ENCODE peak calls at places on chromosome X, in nine cellular contexts. M, F, H, A, D, E, I, S and X are unnamed samples.

GRCh38 chrX:151680805-151681204 is 14.5 kb upstream of the PRRG3 start:
- DNase-seq in I (peak), D (peak), H (peak), F (peak), S (peak), A (peak), M (peak), E (peak), X (peak)

GRCh38 chrX:26783512-26784225 is 567.7 kb downstream of the MAGEB5 start:
- DNase-seq in S (no peak), D (peak), I (peak), H (peak), M (peak), F (peak), E (peak), A (no peak), X (peak)

GRCh38 chrX:49221868-49222267 is 11.3 kb downstream of the CACNA1F start:
- DNase-seq in D (no peak), S (no peak), A (no peak), I (no peak), M (no peak), F (no peak), H (no peak), E (no peak), X (no peak)

GRCh38 chrX:132652871-132653270 is 164.0 kb upstream of the MBNL3 start:
- DNase-seq in S (no peak), F (no peak), E (no peak), M (no peak), D (no peak), I (no peak), H (no peak), A (no peak), X (no peak)

GRCh38 chrX:24643116-24643515 is 4.0 kb downstream of the PCYT1B start:
- DNase-seq in S (no peak), D (no peak), F (no peak), E (no peak), H (no peak), M (peak), A (peak), I (no peak), X (peak)

GRCh38 chrX:6163761-6164160 is 64.9 kb downstream of the NLGN4X start:
- DNase-seq in D (no peak), S (no peak), F (no peak), E (no peak), M (no peak), A (no peak), I (no peak), H (no peak), X (no peak)

GRCh38 chrX:8668797-8669196 is 63.1 kb downstream of the ANOS1 start:
- DNase-seq in M (no peak), F (no peak), A (no peak), S (no peak), H (no peak), I (no peak), D (peak), E (no peak), X (peak)

GRCh38 chrX:41808042-41808441 is 84.1 kb downstream of the GPR82 start:
- DNase-seq in A (no peak), F (no peak), D (no peak), H (no peak), M (no peak), I (no peak), S (no peak), E (no peak), X (no peak)

GRCh38 chrX:154040307-154040756 is 20.6 kb upstream of the IRAK1 start:
- DNase-seq in M (no peak), F (no peak), E (no peak), S (no peak), I (no peak), A (no peak), D (peak), H (no peak), X (peak)

GRCh38 chrX:154603438-154604430 is 15.3 kb downstream of the CTAG1B start:
- DNase-seq in E (no peak), F (peak), M (peak), H (no peak), A (no peak), I (no peak), D (peak), S (no peak), X (peak)

GRCh38 chrX:2360731-2361130 is 140.0 kb downstream of the DHRSX start:
- DNase-seq in M (peak), H (no peak), F (no peak), S (no peak), D (peak), A (peak), E (no peak), I (no peak), X (no peak)

GRCh38 chrX:24150051-24150790 is 692 bp downstream of the ZFX start:
- DNase-seq in A (peak), E (peak), I (peak), M (peak), F (peak), S (peak), D (peak), H (peak), X (peak)

GRCh38 chrX:97846718-97847237 is 963.1 kb downstream of the RPA4 start:
- DNase-seq in D (no peak), S (no peak), I (no peak), A (no peak), F (no peak), E (peak), H (no peak), M (no peak), X (no peak)

GRCh38 chrX:129641941-129642340 is 12.8 kb downstream of the APLN start:
- DNase-seq in E (no peak), A (no peak), S (no peak), M (no peak), F (no peak), I (no peak), H (no peak), D (no peak), X (no peak)

GRCh38 chrX:127888767-127889166 is 163.4 kb downstream of the ACTRT1 start:
- DNase-seq in A (no peak), F (no peak), E (no peak), D (no peak), H (no peak), S (no peak), M (no peak), I (no peak), X (no peak)

GRCh38 chrX:39729834-39730670 is 367.7 kb downstream of the BCOR start:
- DNase-seq in H (no peak), A (no peak), S (no peak), F (no peak), I (peak), M (no peak), E (peak), D (no peak), X (peak)

GRCh38 chrX:8755116-8755515 is 23.2 kb upstream of the ANOS1 start:
- DNase-seq in D (no peak), S (no peak), M (peak), I (peak), H (no peak), F (no peak), E (no peak), A (peak), X (peak)

GRCh38 chrX:40166582-40166981 is 68.8 kb upstream of the BCOR start:
- DNase-seq in F (no peak), S (no peak), H (no peak), I (no peak), D (no peak), M (no peak), A (no peak), E (peak), X (peak)

GRCh38 chrX:119218198-119218597 is 17.9 kb upstream of the PGRMC1 start:
- DNase-seq in A (peak), F (no peak), H (no peak), E (peak), I (no peak), D (peak), M (no peak), S (no peak), X (peak)

GRCh38 chrX:56564921-56565861 is 1.8 kb downstream of the UBQLN2 start:
- DNase-seq in E (peak), D (no peak), H (no peak), A (no peak), I (no peak), S (no peak), F (no peak), M (peak), X (no peak)

GRCh38 chrX:2719774-2720447 is 28.8 kb downstream of the CD99 start:
- DNase-seq in S (no peak), D (no peak), H (no peak), M (no peak), A (no peak), E (no peak), I (no peak), F (no peak), X (no peak)

GRCh38 chrX:24294619-24295018 is 19.2 kb downstream of the SUPT20HL2 start:
- DNase-seq in E (peak), M (peak), S (no peak), I (peak), D (peak), A (no peak), F (no peak), H (peak), X (peak)

GRCh38 chrX:39058724-39059123 is 257.5 kb downstream of the MID1IP1 start:
- DNase-seq in A (no peak), F (no peak), S (no peak), E (no peak), H (no peak), I (no peak), D (no peak), M (no peak), X (no peak)

GRCh38 chrX:72018277-72019112 is 107.8 kb downstream of the NHSL2 start:
- DNase-seq in E (peak), H (peak), A (peak), D (peak), S (no peak), I (peak), F (peak), M (peak), X (peak)

GRCh38 chrX:102985182-102985581 is 48.1 kb downstream of the RAB40AL start:
- DNase-seq in D (no peak), S (no peak), M (no peak), A (no peak), I (no peak), E (no peak), F (no peak), H (no peak), X (peak)

GRCh38 chrX:113195949-113196348 is 355.3 kb upstream of the AMOT start:
- DNase-seq in E (no peak), H (no peak), S (no peak), F (no peak), I (no peak), M (no peak), D (no peak), A (no peak), X (no peak)

GRCh38 chrX:150844016-150844415 is 54.5 kb downstream of the CD99L2 start:
- DNase-seq in E (no peak), D (no peak), F (no peak), M (peak), H (no peak), A (no peak), S (no peak), I (no peak), X (no peak)

GRCh38 chrX:38165023-38165422 is 55.6 kb downstream of the SRPX start:
- DNase-seq in I (no peak), A (no peak), S (no peak), M (no peak), H (no peak), F (no peak), E (no peak), D (no peak), X (no peak)

GRCh38 chrX:119455264-119455663 is 13.0 kb upstream of the SLC25A5 start:
- DNase-seq in I (no peak), H (no peak), A (no peak), S (no peak), D (no peak), F (no peak), M (peak), E (no peak), X (no peak)

GRCh38 chrX:103941201-103941975 is 21.0 kb upstream of the TMSB15B start:
- DNase-seq in H (no peak), A (peak), S (no peak), F (no peak), D (peak), M (peak), E (peak), I (no peak), X (peak)

GRCh38 chrX:103153661-103154060 is 60.7 kb upstream of the NXF3 start:
- DNase-seq in D (no peak), F (no peak), E (no peak), H (no peak), I (no peak), S (no peak), M (no peak), A (no peak), X (peak)

GRCh38 chrX:2568125-2568524 is 67.3 kb upstream of the DHRSX start:
- DNase-seq in F (no peak), M (no peak), A (no peak), S (no peak), D (no peak), I (no peak), E (no peak), H (no peak), X (no peak)

GRCh38 chrX:136708348-136708747 is 60.4 kb downstream of the CD40LG start:
- DNase-seq in I (no peak), F (no peak), E (peak), S (no peak), D (peak), M (peak), A (peak), H (no peak), X (peak)

GRCh38 chrX:13473666-13474516 is 95.5 kb upstream of the EGFL6 start:
- DNase-seq in I (no peak), A (no peak), D (no peak), E (no peak), H (no peak), M (no peak), F (no peak), S (peak), X (no peak)

GRCh38 chrX:2401590-2402360 is 99.0 kb downstream of the DHRSX start:
- DNase-seq in E (no peak), S (no peak), M (no peak), D (no peak), I (no peak), H (no peak), F (peak), A (no peak), X (no peak)

GRCh38 chrX:151982217-151982616 is 7.7 kb upstream of the GABRE start:
- DNase-seq in E (no peak), S (no peak), I (no peak), M (peak), D (peak), H (no peak), F (no peak), A (no peak), X (peak)

GRCh38 chrX:9786839-9787635 is 808 bp downstream of the SHROOM2 start:
- DNase-seq in M (no peak), I (peak), F (no peak), S (no peak), H (no peak), D (peak), A (no peak), E (peak), X (no peak)

GRCh38 chrX:43631841-43632240 is 24.3 kb upstream of the MAOA start:
- DNase-seq in H (no peak), M (no peak), I (no peak), A (no peak), E (no peak), D (no peak), F (no peak), S (no peak), X (no peak)
- TF ChIP-seq MAX in H (no peak), M (no peak), I (no peak), A (no peak), E (no peak), D (no peak), F (no peak), S (no peak), X (no peak)

GRCh38 chrX:106711375-106711774 is 15.1 kb upstream of the RNF128 start:
- DNase-seq in A (no peak), H (no peak), E (no peak), I (no peak), D (no peak), S (no peak), M (no peak), F (no peak), X (no peak)
- TF ChIP-seq MAX in A (no peak), H (no peak), E (no peak), I (no peak), D (no peak), S (no peak), M (no peak), F (no peak), X (no peak)

DNA sequence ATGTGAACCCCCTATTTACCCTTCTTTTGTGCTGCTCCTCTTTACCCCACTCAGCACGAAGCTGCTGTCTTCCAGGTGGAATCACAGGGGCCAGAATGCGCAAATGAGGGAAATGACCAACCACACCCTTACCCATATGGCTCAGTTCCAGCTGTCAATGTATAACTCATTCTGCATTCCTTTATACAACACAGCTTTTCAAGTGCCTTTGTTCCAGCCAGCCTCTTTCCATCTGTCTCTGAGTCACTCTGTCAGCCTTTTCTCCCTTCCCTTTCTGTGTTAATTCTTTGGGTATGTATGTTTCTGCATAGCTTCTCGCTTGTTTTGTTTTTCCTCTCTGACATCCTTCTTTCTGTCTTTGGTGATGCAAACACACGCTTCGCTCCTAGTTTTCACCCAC is 54.6 kb downstream of the RS1 start:
- DNase-seq in S (no peak), D (peak), E (no peak), A (no peak), I (no peak), H (no peak), F (peak), M (peak), X (no peak)
- TF ChIP-seq MAX in S (no peak), D (no peak), E (no peak), A (no peak), I (no peak), H (no peak), F (no peak), M (no peak), X (no peak)

DNA sequence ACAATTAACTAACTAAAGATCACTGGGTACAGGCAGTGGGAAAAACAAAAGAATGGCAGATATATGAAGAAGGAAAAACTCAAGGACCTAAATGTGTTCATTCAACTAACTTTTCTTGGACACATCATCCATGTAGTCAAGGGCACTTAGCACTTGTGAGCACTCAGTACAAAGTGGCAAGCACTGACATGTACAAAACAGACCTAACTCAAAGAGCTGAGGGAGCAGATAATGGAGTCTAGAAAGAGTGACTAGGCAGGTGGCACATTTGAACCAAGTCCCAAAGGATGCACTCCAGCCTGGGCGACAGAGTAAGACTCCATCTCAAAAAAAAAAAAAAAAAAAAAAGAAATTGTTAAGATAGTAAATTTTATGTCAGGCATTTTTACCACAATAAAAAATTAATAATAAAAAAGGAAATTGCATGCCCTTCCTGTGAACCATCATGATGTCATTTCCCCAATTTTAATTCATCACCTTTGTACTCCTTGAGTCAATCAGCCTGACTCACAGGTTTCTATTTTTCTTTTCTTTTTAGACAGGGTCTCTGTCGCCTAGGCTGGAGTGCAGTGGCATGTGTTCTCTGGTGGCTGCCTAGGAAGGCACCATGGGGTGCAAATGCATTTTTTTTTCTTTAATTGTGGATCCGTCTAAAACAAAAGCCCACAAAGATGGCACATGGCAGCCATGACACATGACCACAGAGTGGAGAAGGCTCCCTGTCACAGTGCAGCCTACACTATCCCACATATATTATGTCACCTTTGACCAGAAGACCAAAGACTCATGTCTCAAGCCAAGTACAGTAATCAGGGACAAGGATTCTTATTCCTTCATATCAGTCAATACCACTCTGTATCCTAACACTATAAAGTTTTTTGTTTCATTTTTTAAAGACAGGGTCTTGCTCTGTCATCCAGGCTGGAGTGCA is 91.9 kb downstream of the CHST7 start:
- DNase-seq in M (no peak), F (no peak), I (no peak), H (no peak), A (no peak), D (peak), E (no peak), S (no peak), X (no peak)
- TF ChIP-seq MAX in M (no peak), F (no peak), I (no peak), H (no peak), A (no peak), D (no peak), E (no peak), S (no peak), X (no peak)

GRCh38 chrX:134909258-134909657 is 81.5 kb upstream of the SMIM10 start:
- DNase-seq in E (no peak), M (no peak), A (no peak), H (no peak), I (no peak), S (no peak), D (no peak), F (no peak), X (no peak)
- TF ChIP-seq MAX in E (no peak), M (no peak), A (no peak), H (no peak), I (no peak), S (no peak), D (no peak), F (no peak), X (no peak)

DNA sequence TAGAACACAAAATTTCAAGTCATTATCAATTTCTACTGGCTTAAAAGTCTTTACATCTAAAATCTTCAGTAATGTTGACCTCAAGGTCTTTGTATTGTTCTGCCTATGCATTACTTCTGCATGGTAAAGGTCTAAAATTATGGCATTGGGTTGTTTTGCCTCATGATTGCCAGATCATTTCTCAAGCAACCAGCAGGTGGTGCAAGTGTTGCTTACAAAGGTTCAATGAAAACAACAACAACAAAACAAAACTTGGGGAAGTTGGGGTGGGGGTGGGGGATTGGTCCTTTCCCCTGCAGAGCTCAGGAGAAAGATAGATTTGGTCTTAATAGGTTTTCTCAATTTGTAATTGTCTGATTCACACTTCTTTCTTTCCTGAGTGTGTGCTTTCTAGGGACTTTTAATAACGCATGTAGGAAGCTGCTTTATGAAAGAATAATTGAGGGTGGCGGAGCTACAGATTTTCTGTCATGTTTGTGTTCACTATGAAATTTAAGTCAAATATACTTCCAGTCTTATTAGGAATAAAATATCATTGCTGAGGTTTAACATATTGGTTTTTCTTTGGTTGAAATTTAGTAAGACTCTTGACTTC is 145.1 kb downstream of the COL4A5 start:
- DNase-seq in H (no peak), E (peak), I (peak), M (peak), F (peak), S (peak), A (peak), D (peak), X (peak)
- TF ChIP-seq MAX in H (no peak), E (no peak), I (no peak), M (no peak), F (no peak), S (no peak), A (no peak), D (no peak), X (no peak)